ENCODE peak calls at places on chromosome 4, in five cellular contexts. S is fibroblast of lung, X is MM.1S, D is lung, C is fibroblast of pulmonary artery. N is an unnamed sample.

GRCh38 chr4:15920723-15921591 is 17.6 kb downstream of the FGFBP1 start:
- DNase-seq in D (peak), S (peak), C (peak), X (no peak), N (peak)

GRCh38 chr4:6280365-6280996 is 10.8 kb downstream of the WFS1 start:
- DNase-seq in D (no peak), S (no peak), C (no peak), X (no peak), N (no peak)

GRCh38 chr4:154569584-154569983 is 6.8 kb downstream of the FGB start:
- DNase-seq in C (no peak), D (no peak), S (no peak), X (no peak), N (no peak)

GRCh38 chr4:143026459-143027170 is 158.1 kb upstream of the USP38 start:
- DNase-seq in D (no peak), S (peak), C (no peak), X (no peak), N (no peak)

GRCh38 chr4:111639876-111640275 is 505.4 kb upstream of the FAM241A start:
- DNase-seq in C (peak), D (no peak), S (peak), X (no peak), N (no peak)

GRCh38 chr4:44916406-44916805 is 190.1 kb upstream of the GNPDA2 start:
- DNase-seq in D (no peak), S (no peak), X (peak), C (peak), N (peak)

GRCh38 chr4:101232074-101232776 is 115.1 kb downstream of the PPP3CA start:
- DNase-seq in X (peak), S (peak), C (peak), D (no peak), N (peak)

GRCh38 chr4:45155081-45155777 is 428.9 kb upstream of the GNPDA2 start:
- DNase-seq in S (peak), C (peak), D (no peak), X (no peak), N (peak)

GRCh38 chr4:150145090-150145949 is 67.1 kb downstream of the DCLK2 start:
- DNase-seq in D (no peak), X (no peak), S (peak), C (no peak), N (no peak)

GRCh38 chr4:102638621-102639020 is 122.1 kb downstream of the MANBA start:
- DNase-seq in X (no peak), D (no peak), C (no peak), S (peak), N (no peak)

GRCh38 chr4:127311924-127312323 is 320.8 kb upstream of the INTU start:
- DNase-seq in C (no peak), S (no peak), X (no peak), D (no peak), N (no peak)

GRCh38 chr4:76688737-76689078 is 209.2 kb downstream of the SOWAHB start:
- DNase-seq in S (peak), C (no peak), X (peak), D (no peak), N (no peak)

GRCh38 chr4:156584100-156584499 is 387.5 kb downstream of the PDGFC start:
- DNase-seq in S (peak), C (peak), X (no peak), D (no peak), N (no peak)

GRCh38 chr4:2243682-2244380 is 1.9 kb upstream of the HAUS3 start:
- DNase-seq in D (peak), X (peak), C (peak), S (peak), N (no peak)
- H3K4me3 ChIP-seq in D (no peak), X (no peak), C (no peak), S (no peak), N (no peak)

GRCh38 chr4:7938513-7939376 is 916 bp downstream of the AFAP1 start:
- DNase-seq in D (no peak), C (peak), S (no peak), X (no peak), N (no peak)
- TF ChIP-seq CTCF in D (no peak), C (no peak), S (no peak), X (no peak), N (no peak)

DNA sequence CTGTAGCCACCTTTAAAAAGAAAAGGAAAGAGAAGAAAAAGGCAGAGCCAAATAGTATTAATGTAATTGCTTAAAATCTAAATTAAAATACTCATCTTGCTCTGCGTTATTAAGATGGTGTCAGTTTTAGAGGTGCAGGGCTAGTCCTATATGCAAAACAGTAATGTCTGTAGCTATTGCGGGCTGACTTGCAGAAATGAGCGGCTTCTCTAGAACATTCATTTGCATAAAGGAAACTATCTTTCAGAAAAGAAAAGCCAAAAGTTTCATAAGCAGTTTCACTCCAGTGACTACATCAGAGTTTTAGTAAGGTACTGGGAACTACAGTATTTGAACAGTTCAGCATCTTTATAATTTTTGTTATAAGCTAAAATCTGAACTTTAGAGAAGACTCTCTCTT is 6.0 kb downstream of the SMAD1 start:
- DNase-seq in D (no peak), C (no peak), S (no peak), X (peak), N (no peak)
- H3K4me3 ChIP-seq in D (no peak), C (no peak), S (no peak), X (peak), N (no peak)

DNA sequence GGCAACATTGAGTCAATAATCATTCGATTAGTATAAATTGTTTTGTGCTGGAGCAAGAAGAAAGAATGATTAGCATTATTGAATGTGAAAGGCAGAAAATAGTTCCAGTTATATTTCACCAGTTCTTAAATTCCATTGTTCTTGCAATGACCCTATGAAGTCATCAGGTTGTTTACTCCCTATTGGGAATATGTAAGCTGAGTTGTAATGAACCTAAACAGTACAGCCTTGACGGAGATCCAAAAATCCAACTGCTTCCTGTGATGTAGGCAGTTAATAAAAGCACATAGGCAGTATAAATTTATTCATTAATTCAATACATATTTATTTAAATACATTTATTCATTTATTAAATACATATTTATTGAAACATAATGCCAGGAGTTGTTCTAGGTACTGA is 947.5 kb downstream of the PCDH7 start:
- DNase-seq in D (no peak), X (no peak), S (no peak), C (peak), N (no peak)
- TF ChIP-seq CTCF in D (no peak), X (no peak), S (no peak), C (no peak), N (no peak)